ENCODE peak calls at places on chromosome 4, in seven cellular contexts. I, X, S, T, E, K and G are unnamed samples.
A peak's percentile ranks its signal among the peaks of the same experiment; 100 is the strongest.

GRCh38 chr4:176549161-176549865 is 229.5 kb downstream of the SPCS3 start:
- DNase-seq in I (no peak), S (no peak), K (no peak), X (no peak), T (no peak), E (no peak), G (no peak)

GRCh38 chr4:94419956-94420355 is 31.8 kb upstream of the PDLIM5 start:
- DNase-seq in X (no peak), S (no peak), K (no peak), I (peak; percentile 24), E (peak; percentile 25), T (no peak), G (peak; percentile 30)

GRCh38 chr4:1717129-1718094 is 3.7 kb downstream of the TMEM129 start:
- DNase-seq in X (no peak), S (no peak), E (no peak), T (no peak), K (no peak), I (no peak), G (no peak)

GRCh38 chr4:88341227-88342192 is 37.1 kb upstream of the HERC6 start:
- DNase-seq in K (peak; percentile 33), E (peak; percentile 84), X (no peak), S (no peak), T (peak; percentile 69), I (peak; percentile 57), G (peak; percentile 4)

GRCh38 chr4:6021831-6022606 is 3.8 kb upstream of the C4orf50 start:
- DNase-seq in E (no peak), K (no peak), S (no peak), T (no peak), X (no peak), I (no peak), G (no peak)

GRCh38 chr4:102454278-102454677 is 46.9 kb upstream of the NFKB1 start:
- DNase-seq in S (no peak), T (no peak), X (no peak), I (no peak), K (no peak), E (no peak), G (no peak)

GRCh38 chr4:114600672-114601071 is 2.1 kb downstream of the UGT8 start:
- DNase-seq in K (no peak), E (no peak), X (no peak), T (no peak), I (no peak), S (no peak), G (no peak)

GRCh38 chr4:78311306-78311705 is 240.3 kb upstream of the ANXA3 start:
- DNase-seq in I (no peak), S (no peak), K (no peak), E (no peak), X (no peak), T (no peak), G (no peak)

GRCh38 chr4:122562436-122562835 is 58.4 kb downstream of the IL21 start:
- DNase-seq in T (no peak), K (no peak), E (no peak), I (no peak), X (no peak), S (no peak), G (no peak)

GRCh38 chr4:139794158-139794954 is 128.7 kb downstream of the MGST2 start:
- DNase-seq in S (no peak), K (no peak), T (no peak), E (peak; percentile 84), I (no peak), X (no peak), G (no peak)

GRCh38 chr4:4392501-4393183 is 5.7 kb downstream of the NSG1 start:
- DNase-seq in E (no peak), K (no peak), X (no peak), S (peak; percentile 26), I (no peak), T (no peak), G (no peak)

GRCh38 chr4:110292994-110293744 is 94.8 kb upstream of the ELOVL6 start:
- DNase-seq in S (no peak), K (no peak), I (no peak), E (no peak), X (no peak), T (no peak), G (no peak)